ENCODE peak calls at places on chromosomes 13 and 19, in five cellular contexts. C, T, U, X and O are unnamed samples.

GRCh38 chr13:86976521-86977324 is 694.4 kb upstream of the SLITRK5 start:
- DNase-seq in C (no peak), T (no peak), U (no peak), X (no peak), O (no peak)

GRCh38 chr13:67230774-67231480 is 791 bp upstream of the PCDH9 start:
- DNase-seq in C (peak), T (peak), U (peak), X (peak), O (peak)

GRCh38 chr19:44808463-44809371 is at the start of gene BCAM:
- DNase-seq in C (peak), T (peak), U (no peak), X (peak), O (peak)

GRCh38 chr13:32086366-32086765 is 54.8 kb downstream of the FRY start:
- DNase-seq in C (no peak), T (no peak), U (no peak), X (no peak), O (no peak)

GRCh38 chr19:28500319-28500718 is 712.6 kb downstream of the UQCRFS1 start:
- DNase-seq in C (no peak), T (no peak), U (no peak), X (no peak), O (no peak)

GRCh38 chr19:2325261-2326046 is 2.9 kb downstream of the LSM7 start:
- DNase-seq in C (no peak), T (no peak), U (peak), X (no peak), O (no peak)

GRCh38 chr13:42102961-42103688 is 54.7 kb downstream of the DGKH start:
- DNase-seq in C (no peak), T (no peak), U (no peak), X (no peak), O (no peak)

GRCh38 chr13:31352467-31352866 is 152.7 kb downstream of the B3GLCT start:
- DNase-seq in C (no peak), T (no peak), U (no peak), X (peak), O (no peak)

GRCh38 chr13:70249332-70250064 is 141.2 kb upstream of the KLHL1 start:
- DNase-seq in C (no peak), T (no peak), U (no peak), X (no peak), O (no peak)

GRCh38 chr19:18895038-18895827 is 725 bp downstream of the CERS1 start:
- DNase-seq in C (peak), T (no peak), U (no peak), X (peak), O (peak)

GRCh38 chr13:33323766-33324525 is 38.4 kb upstream of the STARD13 start:
- DNase-seq in C (no peak), T (no peak), U (no peak), X (no peak), O (no peak)

GRCh38 chr13:81658598-81659370 is 1317.9 kb upstream of the SPRY2 start:
- DNase-seq in C (no peak), T (no peak), U (no peak), X (no peak), O (no peak)

GRCh38 chr19:54305141-54305540 is 7.8 kb downstream of the LILRA5 start:
- DNase-seq in C (no peak), T (no peak), U (no peak), X (no peak), O (no peak)

GRCh38 chr19:10126213-10126639 is 6.5 kb upstream of the EIF3G start:
- DNase-seq in C (no peak), T (no peak), U (peak), X (no peak), O (no peak)

GRCh38 chr19:17777840-17778620 is 16.9 kb upstream of the B3GNT3 start:
- DNase-seq in C (peak), T (peak), U (peak), X (peak), O (no peak)

GRCh38 chr19:20422616-20423205 is 142.9 kb downstream of the ZNF737 start:
- DNase-seq in C (no peak), T (peak), U (no peak), X (no peak), O (no peak)

GRCh38 chr19:39827216-39827615 is 6.7 kb downstream of the DYRK1B start:
- DNase-seq in C (no peak), T (no peak), U (no peak), X (no peak), O (no peak)

GRCh38 chr19:47619763-47620162 is 10.8 kb downstream of the BICRA start:
- DNase-seq in C (no peak), T (no peak), U (no peak), X (no peak), O (no peak)

GRCh38 chr13:109254271-109254670 is 532.1 kb downstream of the IRS2 start:
- DNase-seq in C (no peak), T (no peak), U (no peak), X (no peak), O (no peak)

GRCh38 chr19:10418281-10419199 is 1.8 kb upstream of the PDE4A start:
- DNase-seq in C (peak), T (no peak), U (peak), X (peak), O (no peak)

GRCh38 chr13:21402586-21403307 is 56.4 kb downstream of the ZDHHC20 start:
- DNase-seq in C (no peak), T (no peak), U (no peak), X (no peak), O (no peak)

GRCh38 chr19:33130433-33130832 is 1.5 kb upstream of the WDR88 start:
- DNase-seq in C (no peak), T (no peak), U (no peak), X (no peak), O (no peak)

DNA sequence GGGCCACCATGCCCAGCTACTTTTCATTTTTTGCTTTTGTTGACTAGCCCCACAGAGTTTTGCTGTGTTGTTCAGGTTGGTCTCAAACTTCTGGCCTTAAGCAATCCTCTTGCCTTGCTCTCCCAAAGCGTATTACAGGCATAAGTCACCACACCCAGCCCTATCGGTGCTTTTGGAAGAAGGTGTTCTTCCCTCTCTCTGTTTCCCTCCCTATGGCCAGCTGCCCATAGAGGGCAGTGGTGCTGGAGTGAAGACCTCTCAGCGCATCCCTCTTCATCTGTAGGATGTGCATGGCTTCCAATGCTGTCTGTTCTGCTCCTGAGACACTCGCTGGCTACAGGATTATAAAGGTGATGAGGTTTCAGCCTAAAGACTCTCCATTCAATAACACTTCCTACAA is 1.3 kb upstream of the CD22 start:
- DNase-seq in C (no peak), T (no peak), U (no peak), X (no peak), O (no peak)
- TF ChIP-seq CTCF in C (peak), T (no peak), U (no peak), X (peak), O (peak)

DNA sequence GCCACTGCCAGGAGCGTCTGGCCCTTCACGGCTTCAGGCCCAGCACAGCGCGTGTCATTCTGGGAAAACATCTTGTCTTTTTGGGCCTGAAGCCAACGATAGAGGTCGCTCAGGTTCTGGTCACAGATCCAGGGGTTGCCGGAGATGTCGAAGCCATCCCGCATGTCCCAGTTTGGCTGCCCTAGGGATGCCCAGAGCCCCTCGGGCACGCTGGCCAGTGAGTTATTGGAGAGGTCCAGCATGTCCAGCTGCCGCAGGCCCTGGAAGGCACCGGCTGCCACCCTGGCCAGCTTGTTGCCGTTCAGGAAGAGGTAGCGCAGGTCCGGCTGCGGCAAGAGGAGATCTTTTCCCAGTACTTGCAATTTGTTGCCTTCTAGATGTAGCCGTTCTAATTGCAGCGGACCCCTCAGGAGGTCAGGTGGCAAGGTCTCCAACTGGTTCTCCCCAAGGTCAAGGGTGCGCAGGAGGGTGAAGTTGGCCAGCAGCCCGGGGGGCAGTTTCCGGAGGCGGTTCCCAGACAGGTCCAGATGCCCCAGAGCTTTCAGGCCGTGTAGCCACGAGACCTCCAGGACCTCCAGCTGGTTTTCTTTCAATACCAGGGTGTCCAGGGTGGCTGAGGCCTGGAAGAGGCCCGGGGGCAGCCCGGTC is 1.8 kb downstream of the LRG1 start:
- DNase-seq in C (no peak), T (no peak), U (no peak), X (no peak), O (no peak)
- TF ChIP-seq CTCF in C (no peak), T (no peak), U (no peak), X (peak), O (no peak)

DNA sequence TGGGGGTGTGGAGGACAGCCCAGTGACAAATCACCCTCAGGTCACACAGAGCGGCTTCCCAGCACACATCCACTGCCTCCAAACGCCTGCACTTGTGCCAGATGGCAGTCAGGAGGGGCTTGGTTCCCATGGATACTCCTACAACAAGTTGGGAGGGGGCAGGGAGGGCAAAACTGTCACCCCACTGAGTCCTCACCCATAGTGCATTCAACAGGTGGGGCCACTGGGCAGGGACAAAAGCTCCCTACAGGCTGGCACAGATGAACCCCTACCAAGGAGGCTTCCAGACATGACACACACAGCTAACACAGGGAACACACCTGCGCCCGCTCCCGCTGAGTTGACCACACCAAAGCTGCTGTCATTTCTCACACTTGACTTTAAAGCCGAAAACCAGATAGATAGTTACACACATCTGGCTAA is 120.5 kb downstream of the STK24 start:
- DNase-seq in C (no peak), T (no peak), U (no peak), X (no peak), O (no peak)
- TF ChIP-seq CTCF in C (no peak), T (no peak), U (no peak), X (no peak), O (no peak)

GRCh38 chr19:41366089-41366488 is 2.1 kb upstream of the B9D2 start:
- DNase-seq in C (no peak), T (no peak), U (no peak), X (no peak), O (no peak)
- TF ChIP-seq CTCF in C (peak), T (no peak), U (peak), X (peak), O (peak)

DNA sequence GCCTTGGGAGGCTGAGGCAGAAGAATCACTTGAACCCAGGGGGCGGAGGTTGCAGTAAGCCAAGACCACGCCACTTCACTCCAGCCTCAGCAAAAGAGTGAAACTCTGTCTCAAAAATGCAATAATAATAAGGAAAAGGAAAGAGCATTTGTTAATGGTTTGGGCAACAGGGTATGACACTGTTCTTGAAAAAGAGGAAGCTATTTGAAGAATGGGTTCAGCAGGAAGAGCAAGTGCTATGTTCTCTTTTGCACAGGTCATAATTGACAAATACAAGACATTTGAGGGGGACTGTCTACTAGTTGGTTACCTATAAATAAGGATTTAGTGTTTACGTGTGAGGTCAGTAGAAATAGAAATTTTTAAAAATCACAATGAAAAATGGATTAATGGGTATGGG is 218.3 kb downstream of the DCT start:
- DNase-seq in C (no peak), T (no peak), U (peak), X (no peak), O (no peak)
- TF ChIP-seq CTCF in C (no peak), T (no peak), U (no peak), X (no peak), O (no peak)

DNA sequence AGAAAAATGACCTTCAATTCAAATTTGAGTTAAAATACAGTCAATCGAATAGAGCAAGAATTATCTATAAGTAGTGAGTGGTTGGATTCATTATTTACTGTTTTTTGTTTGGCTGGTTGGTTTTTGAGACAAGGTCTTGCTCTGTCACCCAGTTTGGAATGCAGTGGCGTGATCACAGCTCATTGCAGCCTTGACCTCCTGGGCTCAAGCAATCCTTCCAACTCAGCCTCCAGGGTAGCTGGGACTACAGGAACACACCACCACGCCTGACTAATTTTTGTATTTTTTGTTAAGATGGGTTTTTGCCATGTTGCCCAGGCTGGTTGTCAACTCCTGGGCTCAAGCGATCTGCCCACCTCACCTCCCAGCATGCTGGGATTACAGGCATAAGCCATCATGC is 25.0 kb downstream of the MTMR6 start:
- DNase-seq in C (no peak), T (no peak), U (no peak), X (no peak), O (no peak)
- TF ChIP-seq CTCF in C (no peak), T (no peak), U (no peak), X (no peak), O (no peak)

GRCh38 chr19:15782211-15782610 is 5.2 kb upstream of the OR10H5 start:
- DNase-seq in C (no peak), T (no peak), U (no peak), X (no peak), O (no peak)

GRCh38 chr19:15781659-15782058 is 5.8 kb upstream of the OR10H5 start:
- DNase-seq in C (no peak), T (no peak), U (no peak), X (no peak), O (no peak)

GRCh38 chr19:15776991-15777787 is 10.3 kb upstream of the OR10H5 start:
- DNase-seq in C (no peak), T (no peak), U (no peak), X (no peak), O (no peak)

GRCh38 chr19:15780595-15781418 is 6.7 kb upstream of the OR10H5 start:
- DNase-seq in C (no peak), T (peak), U (no peak), X (no peak), O (no peak)

DNA sequence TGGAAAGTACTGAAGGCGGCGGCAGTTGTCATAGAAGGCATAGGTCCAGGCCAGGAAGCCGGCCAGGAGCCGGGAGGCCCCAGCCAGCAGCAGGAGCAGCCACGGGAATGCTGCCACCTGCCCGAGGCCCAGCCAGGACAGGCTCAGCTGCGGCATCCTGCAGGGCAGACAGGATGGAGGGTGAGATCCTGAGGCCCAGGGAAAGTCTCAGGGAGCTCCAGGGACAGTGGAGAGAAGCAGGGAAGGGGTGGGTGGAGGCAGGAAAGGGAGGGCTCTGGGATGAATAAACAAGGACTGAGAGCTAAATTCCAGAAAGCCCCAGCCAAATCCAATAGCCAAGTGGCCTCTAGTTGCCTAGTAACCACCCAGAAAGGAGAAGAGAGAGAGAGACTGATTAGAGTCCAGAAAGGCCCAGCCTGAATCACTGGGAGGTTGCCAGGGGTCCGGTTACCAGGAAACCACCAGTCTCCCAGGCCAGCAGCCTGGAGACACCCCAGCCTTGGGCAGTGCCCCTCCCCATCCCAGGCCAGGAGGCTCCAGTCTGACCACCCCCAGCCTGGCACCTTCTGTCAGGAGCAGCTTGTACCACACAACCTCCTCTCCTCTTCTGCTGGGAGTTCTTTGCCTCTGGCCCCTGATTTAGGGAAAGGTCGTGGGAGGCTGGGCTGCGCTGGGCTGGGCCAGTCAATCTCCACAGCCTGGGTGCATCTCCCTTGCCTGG is 7.5 kb upstream of the OR10H5 start:
- DNase-seq in C (no peak), T (peak), U (no peak), X (no peak), O (no peak)
- TF ChIP-seq CTCF in C (no peak), T (no peak), U (no peak), X (no peak), O (no peak)

DNA sequence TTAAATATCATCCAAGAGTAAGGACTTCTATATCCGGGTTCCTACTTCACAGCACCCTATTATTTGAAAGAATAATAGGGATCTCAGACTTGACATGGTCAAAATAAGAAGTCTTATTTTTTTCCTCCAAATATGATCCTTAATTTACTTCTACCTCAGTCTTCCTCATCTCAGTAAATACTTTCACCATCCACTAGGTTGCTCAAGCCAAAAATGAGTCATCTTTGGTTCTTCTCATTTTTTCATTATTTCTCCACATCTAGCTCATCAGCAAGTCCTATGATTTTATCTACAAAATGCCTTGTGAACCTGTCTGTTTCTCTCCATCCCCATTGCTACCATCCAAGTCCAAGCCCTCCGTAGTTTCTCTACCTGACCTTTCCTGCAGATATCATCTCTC is 121.9 kb upstream of the GJB6 start:
- DNase-seq in C (no peak), T (no peak), U (no peak), X (no peak), O (no peak)
- TF ChIP-seq CTCF in C (peak), T (no peak), U (no peak), X (no peak), O (no peak)